ENCODE peak calls at places on chromosome 5, in seven cellular contexts. One of them, this sample, is unnamed.

GRCh38 chr5:90398726-90399125 is 10.8 kb downstream of the CETN3 start:
- DNase-seq in left lung: no peak
- DNase-seq in IMR-90: no peak
- DNase-seq in tibial nerve: no peak
- DNase-seq in breast epithelium: no peak
- DNase-seq in gastrocnemius medialis: no peak
- DNase-seq in mammary epithelial cell: no peak
- DNase-seq in this sample: no peak

GRCh38 chr5:2747372-2748179 is 3.9 kb downstream of the IRX2 start:
- DNase-seq in left lung: no peak
- DNase-seq in IMR-90: no peak
- DNase-seq in tibial nerve: no peak
- DNase-seq in breast epithelium: no peak
- DNase-seq in gastrocnemius medialis: no peak
- DNase-seq in mammary epithelial cell: peak; percentile 56
- DNase-seq in this sample: no peak

GRCh38 chr5:134249469-134250379 is 23.9 kb upstream of the PPP2CA start:
- DNase-seq in left lung: no peak
- DNase-seq in IMR-90: peak; percentile 67
- DNase-seq in tibial nerve: no peak
- DNase-seq in breast epithelium: no peak
- DNase-seq in gastrocnemius medialis: peak; percentile 58
- DNase-seq in mammary epithelial cell: no peak
- DNase-seq in this sample: no peak

GRCh38 chr5:80654054-80654390 is 430 bp upstream of the MSH3 start:
- DNase-seq in left lung: no peak
- DNase-seq in IMR-90: no peak
- DNase-seq in tibial nerve: no peak
- DNase-seq in breast epithelium: no peak
- DNase-seq in gastrocnemius medialis: no peak
- DNase-seq in mammary epithelial cell: peak; percentile 39
- DNase-seq in this sample: no peak

GRCh38 chr5:78984020-78984610 is 995 bp downstream of the ARSB start:
- DNase-seq in left lung: no peak
- DNase-seq in IMR-90: peak; percentile 21
- DNase-seq in tibial nerve: no peak
- DNase-seq in breast epithelium: no peak
- DNase-seq in gastrocnemius medialis: no peak
- DNase-seq in mammary epithelial cell: no peak
- DNase-seq in this sample: peak; percentile 18

GRCh38 chr5:74665246-74665645 is 19.8 kb upstream of the HEXB start:
- DNase-seq in left lung: no peak
- DNase-seq in IMR-90: no peak
- DNase-seq in tibial nerve: no peak
- DNase-seq in breast epithelium: no peak
- DNase-seq in gastrocnemius medialis: no peak
- DNase-seq in mammary epithelial cell: no peak
- DNase-seq in this sample: peak; percentile 55

GRCh38 chr5:149740866-149741459 is 10.9 kb downstream of the PPARGC1B start:
- DNase-seq in left lung: no peak
- DNase-seq in IMR-90: no peak
- DNase-seq in tibial nerve: no peak
- DNase-seq in breast epithelium: no peak
- DNase-seq in gastrocnemius medialis: no peak
- DNase-seq in mammary epithelial cell: no peak
- DNase-seq in this sample: no peak

GRCh38 chr5:1541662-1542008 is 17.9 kb upstream of the LPCAT1 start:
- DNase-seq in left lung: no peak
- DNase-seq in IMR-90: no peak
- DNase-seq in tibial nerve: no peak
- DNase-seq in breast epithelium: no peak
- DNase-seq in gastrocnemius medialis: no peak
- DNase-seq in mammary epithelial cell: no peak
- DNase-seq in this sample: no peak

GRCh38 chr5:982377-983237 is 26.0 kb upstream of the NKD2 start:
- DNase-seq in left lung: peak; percentile 65
- DNase-seq in IMR-90: no peak
- DNase-seq in tibial nerve: no peak
- DNase-seq in breast epithelium: no peak
- DNase-seq in gastrocnemius medialis: no peak
- DNase-seq in mammary epithelial cell: no peak
- DNase-seq in this sample: no peak

GRCh38 chr5:146878471-146879172 is at the start of gene PPP2R2B:
- DNase-seq in left lung: peak; percentile 77
- DNase-seq in IMR-90: peak; percentile 1
- DNase-seq in tibial nerve: no peak
- DNase-seq in breast epithelium: no peak
- DNase-seq in gastrocnemius medialis: no peak
- DNase-seq in mammary epithelial cell: peak; percentile 57
- DNase-seq in this sample: peak; percentile 46

GRCh38 chr5:176608937-176609723 is 826 bp downstream of the GPRIN1 start:
- DNase-seq in left lung: no peak
- DNase-seq in IMR-90: no peak
- DNase-seq in tibial nerve: no peak
- DNase-seq in breast epithelium: no peak
- DNase-seq in gastrocnemius medialis: no peak
- DNase-seq in mammary epithelial cell: no peak
- DNase-seq in this sample: no peak

GRCh38 chr5:73565969-73566547 is 515 bp downstream of the UTP15 start:
- DNase-seq in left lung: no peak
- DNase-seq in IMR-90: no peak
- DNase-seq in tibial nerve: no peak
- DNase-seq in breast epithelium: no peak
- DNase-seq in gastrocnemius medialis: no peak
- DNase-seq in mammary epithelial cell: no peak
- DNase-seq in this sample: no peak

GRCh38 chr5:150295172-150295611 is 5.6 kb upstream of the CAMK2A start:
- DNase-seq in left lung: no peak
- DNase-seq in IMR-90: peak; percentile 81
- DNase-seq in tibial nerve: no peak
- DNase-seq in breast epithelium: no peak
- DNase-seq in gastrocnemius medialis: no peak
- DNase-seq in mammary epithelial cell: peak; percentile 93
- DNase-seq in this sample: no peak

GRCh38 chr5:10524376-10525123 is 39.3 kb upstream of the ANKRD33B start:
- DNase-seq in left lung: no peak
- DNase-seq in IMR-90: peak; percentile 97
- DNase-seq in tibial nerve: peak; percentile 77
- DNase-seq in breast epithelium: no peak
- DNase-seq in gastrocnemius medialis: peak; percentile 33
- DNase-seq in mammary epithelial cell: no peak
- DNase-seq in this sample: no peak

GRCh38 chr5:59103303-59103702 is 520.4 kb downstream of the RAB3C start:
- DNase-seq in left lung: no peak
- DNase-seq in IMR-90: no peak
- DNase-seq in tibial nerve: no peak
- DNase-seq in breast epithelium: no peak
- DNase-seq in gastrocnemius medialis: no peak
- DNase-seq in mammary epithelial cell: no peak
- DNase-seq in this sample: no peak

GRCh38 chr5:173329370-173330150 is 1.3 kb upstream of the STC2 start:
- DNase-seq in left lung: peak; percentile 78
- DNase-seq in IMR-90: no peak
- DNase-seq in tibial nerve: no peak
- DNase-seq in breast epithelium: peak; percentile 88
- DNase-seq in gastrocnemius medialis: peak; percentile 20
- DNase-seq in mammary epithelial cell: no peak
- DNase-seq in this sample: no peak

GRCh38 chr5:176319827-176320554 is 41.6 kb downstream of the KIAA1191 start:
- DNase-seq in left lung: no peak
- DNase-seq in IMR-90: peak; percentile 6
- DNase-seq in tibial nerve: no peak
- DNase-seq in breast epithelium: no peak
- DNase-seq in gastrocnemius medialis: no peak
- DNase-seq in mammary epithelial cell: no peak
- DNase-seq in this sample: peak; percentile 7

GRCh38 chr5:148810821-148811220 is 15.6 kb upstream of the ADRB2 start:
- DNase-seq in left lung: no peak
- DNase-seq in IMR-90: no peak
- DNase-seq in tibial nerve: no peak
- DNase-seq in breast epithelium: no peak
- DNase-seq in gastrocnemius medialis: no peak
- DNase-seq in mammary epithelial cell: no peak
- DNase-seq in this sample: no peak

GRCh38 chr5:116881921-116882531 is 307.4 kb upstream of the SEMA6A start:
- DNase-seq in left lung: no peak
- DNase-seq in IMR-90: no peak
- DNase-seq in tibial nerve: no peak
- DNase-seq in breast epithelium: no peak
- DNase-seq in gastrocnemius medialis: no peak
- DNase-seq in mammary epithelial cell: no peak
- DNase-seq in this sample: peak; percentile 10

GRCh38 chr5:110106750-110107149 is 417.0 kb downstream of the MAN2A1 start:
- DNase-seq in left lung: no peak
- DNase-seq in IMR-90: no peak
- DNase-seq in tibial nerve: no peak
- DNase-seq in breast epithelium: no peak
- DNase-seq in gastrocnemius medialis: no peak
- DNase-seq in mammary epithelial cell: no peak
- DNase-seq in this sample: no peak

GRCh38 chr5:73902327-73903051 is 276.5 kb downstream of the ARHGEF28 start:
- DNase-seq in left lung: no peak
- DNase-seq in IMR-90: peak; percentile 77
- DNase-seq in tibial nerve: no peak
- DNase-seq in breast epithelium: no peak
- DNase-seq in gastrocnemius medialis: no peak
- DNase-seq in mammary epithelial cell: peak; percentile 48
- DNase-seq in this sample: peak; percentile 80

GRCh38 chr5:149426931-149427330 is 47.8 kb upstream of the IL17B start:
- DNase-seq in left lung: no peak
- DNase-seq in IMR-90: no peak
- DNase-seq in tibial nerve: no peak
- DNase-seq in breast epithelium: no peak
- DNase-seq in gastrocnemius medialis: no peak
- DNase-seq in mammary epithelial cell: no peak
- DNase-seq in this sample: no peak

DNA sequence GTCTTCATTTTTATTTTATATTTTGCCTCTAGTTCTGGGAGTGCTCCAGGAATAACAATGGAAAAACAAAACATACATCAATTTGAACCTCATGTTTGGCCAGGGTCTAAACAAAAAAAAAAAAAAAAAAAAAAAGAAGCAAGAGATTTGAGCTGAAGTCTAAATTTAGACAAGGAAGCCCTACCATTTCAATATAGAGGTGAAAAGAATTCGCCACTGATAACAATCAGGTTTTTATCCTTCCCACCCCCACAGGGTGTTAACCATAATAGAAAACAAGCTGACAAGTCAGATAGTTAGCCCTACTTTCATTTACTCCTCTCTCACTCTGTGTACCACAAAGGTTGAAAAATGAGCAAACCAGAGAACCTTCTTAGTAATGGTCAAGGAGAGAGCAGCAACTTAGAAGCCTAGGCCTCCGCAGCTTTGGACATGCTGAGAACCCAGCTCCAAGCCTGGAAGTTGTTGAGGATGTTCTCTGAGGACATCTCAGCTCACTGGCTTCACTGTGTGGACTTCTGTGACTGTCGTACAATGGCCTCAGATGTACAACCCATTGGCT is 118.2 kb upstream of the HMHB1 start:
- DNase-seq in left lung: no peak
- DNase-seq in IMR-90: no peak
- DNase-seq in tibial nerve: no peak
- DNase-seq in breast epithelium: no peak
- DNase-seq in gastrocnemius medialis: no peak
- DNase-seq in mammary epithelial cell: no peak
- DNase-seq in this sample: no peak
- H3K4me3 ChIP-seq in left lung: no peak overlapping the region
- H3K4me3 ChIP-seq in IMR-90: no peak overlapping the region
- H3K4me3 ChIP-seq in tibial nerve: no peak overlapping the region
- H3K4me3 ChIP-seq in breast epithelium: no peak overlapping the region
- H3K4me3 ChIP-seq in gastrocnemius medialis: no peak overlapping the region
- H3K4me3 ChIP-seq in mammary epithelial cell: no peak overlapping the region
- H3K4me3 ChIP-seq in this sample: no peak overlapping the region

GRCh38 chr5:56344594-56344993 is 111.5 kb upstream of the ANKRD55 start:
- DNase-seq in left lung: no peak
- DNase-seq in IMR-90: no peak
- DNase-seq in tibial nerve: no peak
- DNase-seq in breast epithelium: no peak
- DNase-seq in gastrocnemius medialis: no peak
- DNase-seq in mammary epithelial cell: no peak
- DNase-seq in this sample: no peak
- H3K9me3 ChIP-seq in left lung: no peaks in the 10 kb centered on the region
- H3K9me3 ChIP-seq in IMR-90: peaks cover 3% of the 10 kb centered on the region
- H3K9me3 ChIP-seq in tibial nerve: no peaks in the 10 kb centered on the region
- H3K9me3 ChIP-seq in breast epithelium: no peaks in the 10 kb centered on the region
- H3K9me3 ChIP-seq in gastrocnemius medialis: no peaks in the 10 kb centered on the region
- H3K9me3 ChIP-seq in mammary epithelial cell: no peaks in the 10 kb centered on the region
- H3K9me3 ChIP-seq in this sample: no peaks in the 10 kb centered on the region

GRCh38 chr5:174734571-174735497 is 10.5 kb downstream of the MSX2 start:
- DNase-seq in left lung: no peak
- DNase-seq in IMR-90: no peak
- DNase-seq in tibial nerve: no peak
- DNase-seq in breast epithelium: no peak
- DNase-seq in gastrocnemius medialis: no peak
- DNase-seq in mammary epithelial cell: no peak
- DNase-seq in this sample: no peak
- H3K4me3 ChIP-seq in left lung: no peak overlapping the region
- H3K4me3 ChIP-seq in IMR-90: no peak overlapping the region
- H3K4me3 ChIP-seq in tibial nerve: no peak overlapping the region
- H3K4me3 ChIP-seq in breast epithelium: peak overlapping the region; percentile 37
- H3K4me3 ChIP-seq in gastrocnemius medialis: peak overlapping the region; percentile 5
- H3K4me3 ChIP-seq in mammary epithelial cell: peak overlapping the region; percentile 42
- H3K4me3 ChIP-seq in this sample: peak overlapping the region; percentile 34

GRCh38 chr5:141355641-141356040 is 820 bp downstream of the PCDHGA4 start:
- DNase-seq in left lung: no peak
- DNase-seq in IMR-90: no peak
- DNase-seq in tibial nerve: no peak
- DNase-seq in breast epithelium: no peak
- DNase-seq in gastrocnemius medialis: no peak
- DNase-seq in mammary epithelial cell: no peak
- DNase-seq in this sample: no peak
- H3K9me3 ChIP-seq in left lung: no peaks in the 10 kb centered on the region
- H3K9me3 ChIP-seq in IMR-90: peaks cover 60% of the 10 kb centered on the region
- H3K9me3 ChIP-seq in tibial nerve: no peaks in the 10 kb centered on the region
- H3K9me3 ChIP-seq in breast epithelium: peaks cover 74% of the 10 kb centered on the region
- H3K9me3 ChIP-seq in gastrocnemius medialis: no peaks in the 10 kb centered on the region
- H3K9me3 ChIP-seq in mammary epithelial cell: peaks cover 43% of the 10 kb centered on the region
- H3K9me3 ChIP-seq in this sample: peaks cover 2% of the 10 kb centered on the region

GRCh38 chr5:171842777-171843053 is 57.1 kb downstream of the SMIM23 start:
- DNase-seq in left lung: no peak
- DNase-seq in IMR-90: no peak
- DNase-seq in tibial nerve: no peak
- DNase-seq in breast epithelium: no peak
- DNase-seq in gastrocnemius medialis: no peak
- DNase-seq in mammary epithelial cell: no peak
- DNase-seq in this sample: no peak
- H3K4me3 ChIP-seq in left lung: no peak overlapping the region
- H3K4me3 ChIP-seq in IMR-90: no peak overlapping the region
- H3K4me3 ChIP-seq in tibial nerve: no peak overlapping the region
- H3K4me3 ChIP-seq in breast epithelium: no peak overlapping the region
- H3K4me3 ChIP-seq in gastrocnemius medialis: no peak overlapping the region
- H3K4me3 ChIP-seq in mammary epithelial cell: no peak overlapping the region
- H3K4me3 ChIP-seq in this sample: no peak overlapping the region